ENCODE peak calls at places on chromosomes 1 and 21, in seven cellular contexts. O is IMR-90; E is CD4-positive, alpha-beta memory T cell; C is upper lobe of right lung; S is heart right ventricle; M is naive thymus-derived CD4-positive, alpha-beta T cell; U is Peyer's patch. Z is an unnamed sample.
A peak's percentile ranks its signal among the peaks of the same experiment; 100 is the strongest.

GRCh38 chr21:45153358-45154318 is 79.3 kb downstream of the ADARB1 start:
- DNase-seq in O (peak; percentile 70), E (peak; percentile 21), C (no peak), S (no peak), M (no peak), U (no peak), Z (peak; percentile 49)

GRCh38 chr1:19769211-19769932 is 30.3 kb downstream of the TMCO4 start:
- DNase-seq in O (no peak), E (no peak), C (no peak), S (no peak), M (no peak), U (no peak), Z (no peak)

GRCh38 chr1:18903313-18903671 is 937 bp upstream of the ALDH4A1 start:
- DNase-seq in O (no peak), E (no peak), C (no peak), S (no peak), M (no peak), U (no peak), Z (no peak)

GRCh38 chr1:82090104-82090503 is 289.4 kb downstream of the ADGRL2 start:
- DNase-seq in O (no peak), E (no peak), C (no peak), S (no peak), M (no peak), U (no peak), Z (no peak)

GRCh38 chr1:62299426-62300200 is 19.6 kb downstream of the KANK4 start:
- DNase-seq in O (no peak), E (no peak), C (no peak), S (peak; percentile 50), M (no peak), U (no peak), Z (no peak)

GRCh38 chr1:8910914-8911313 is 32.4 kb upstream of the ENO1 start:
- DNase-seq in O (peak; percentile 51), E (no peak), C (no peak), S (no peak), M (no peak), U (no peak), Z (no peak)

GRCh38 chr1:5459839-5460238 is 532.4 kb downstream of the NPHP4 start:
- DNase-seq in O (no peak), E (no peak), C (no peak), S (no peak), M (no peak), U (no peak), Z (no peak)

GRCh38 chr1:208387908-208388756 is 143.9 kb upstream of the PLXNA2 start:
- DNase-seq in O (no peak), E (no peak), C (no peak), S (no peak), M (no peak), U (no peak), Z (no peak)

GRCh38 chr1:230300322-230301301 is 125.5 kb downstream of the PGBD5 start:
- DNase-seq in O (no peak), E (no peak), C (no peak), S (no peak), M (no peak), U (no peak), Z (no peak)

GRCh38 chr1:159214149-159214760 is 9.6 kb downstream of the ACKR1 start:
- DNase-seq in O (peak; percentile 28), E (peak; percentile 26), C (no peak), S (peak; percentile 22), M (no peak), U (no peak), Z (no peak)

GRCh38 chr1:3037281-3038040 is 16.2 kb downstream of the ACTRT2 start:
- DNase-seq in O (no peak), E (no peak), C (no peak), S (no peak), M (peak; percentile 6), U (peak; percentile 34), Z (no peak)

GRCh38 chr1:47814592-47815436 is 182.4 kb downstream of the TRABD2B start:
- DNase-seq in O (no peak), E (no peak), C (no peak), S (peak; percentile 19), M (no peak), U (no peak), Z (no peak)

GRCh38 chr1:105636052-105636451 is 1420.4 kb upstream of the PRMT6 start:
- DNase-seq in O (no peak), E (no peak), C (no peak), S (no peak), M (no peak), U (no peak), Z (no peak)

GRCh38 chr1:32345289-32345827 is 9.3 kb upstream of the MARCKSL1 start:
- DNase-seq in O (peak; percentile 45), E (peak; percentile 51), C (no peak), S (no peak), M (no peak), U (no peak), Z (no peak)

GRCh38 chr21:34885636-34886553 is 163.2 kb downstream of the RUNX1 start:
- DNase-seq in O (no peak), E (peak; percentile 27), C (no peak), S (no peak), M (peak; percentile 31), U (peak; percentile 71), Z (no peak)

GRCh38 chr1:58513956-58514355 is 32.6 kb downstream of the OMA1 start:
- DNase-seq in O (no peak), E (no peak), C (no peak), S (no peak), M (no peak), U (no peak), Z (no peak)

GRCh38 chr1:12434174-12434573 is 183.8 kb downstream of the DHRS3 start:
- DNase-seq in O (peak; percentile 86), E (peak; percentile 41), C (no peak), S (no peak), M (peak; percentile 47), U (no peak), Z (no peak)

GRCh38 chr1:78122389-78122788 is 76.6 kb downstream of the GIPC2 start:
- DNase-seq in O (no peak), E (no peak), C (no peak), S (no peak), M (no peak), U (no peak), Z (no peak)

GRCh38 chr1:119651133-119651532 is 3.1 kb upstream of the ZNF697 start:
- DNase-seq in O (no peak), E (no peak), C (no peak), S (no peak), M (no peak), U (no peak), Z (no peak)

GRCh38 chr1:21813542-21813941 is 1.5 kb downstream of the LDLRAD2 start:
- DNase-seq in O (no peak), E (no peak), C (no peak), S (no peak), M (no peak), U (no peak), Z (no peak)

GRCh38 chr1:203200059-203200553 is 13.6 kb upstream of the CHI3L1 start:
- DNase-seq in O (peak; percentile 81), E (no peak), C (peak; percentile 65), S (no peak), M (no peak), U (no peak), Z (peak; percentile 73)

GRCh38 chr21:41403966-41404365 is 22.1 kb upstream of the MX1 start:
- DNase-seq in O (no peak), E (no peak), C (no peak), S (no peak), M (no peak), U (no peak), Z (peak; percentile 42)

GRCh38 chr1:41423511-41424191 is 60.8 kb downstream of the EDN2 start:
- DNase-seq in O (no peak), E (no peak), C (peak; percentile 75), S (peak; percentile 49), M (no peak), U (peak; percentile 50), Z (no peak)

GRCh38 chr21:27566521-27566920 is 599.6 kb upstream of the ADAMTS5 start:
- DNase-seq in O (no peak), E (no peak), C (no peak), S (no peak), M (no peak), U (no peak), Z (no peak)
- H3K9me3 ChIP-seq in O (no peaks in the 10 kb centered on the region), E (no peaks in the 10 kb centered on the region), C (no peaks in the 10 kb centered on the region), S (no peaks in the 10 kb centered on the region), M (no peaks in the 10 kb centered on the region), U (no peaks in the 10 kb centered on the region), Z (no peaks in the 10 kb centered on the region)

GRCh38 chr1:248737457-248737856 is 18.1 kb downstream of the LYPD8 start:
- DNase-seq in O (no peak), E (no peak), C (peak; percentile 23), S (no peak), M (no peak), U (no peak), Z (no peak)

GRCh38 chr1:248739580-248740205 is 15.9 kb downstream of the LYPD8 start:
- DNase-seq in O (no peak), E (no peak), C (peak; percentile 29), S (no peak), M (no peak), U (no peak), Z (no peak)

GRCh38 chr1:248740876-248741275 is 14.7 kb downstream of the LYPD8 start:
- DNase-seq in O (no peak), E (no peak), C (peak; percentile 45), S (no peak), M (no peak), U (no peak), Z (no peak)

GRCh38 chr1:248736992-248737391 is 18.6 kb downstream of the LYPD8 start:
- DNase-seq in O (no peak), E (no peak), C (peak; percentile 34), S (no peak), M (no peak), U (no peak), Z (no peak)
- H3K9me3 ChIP-seq in O (peaks cover 29% of the 10 kb centered on the region), E (no peaks in the 10 kb centered on the region), C (no peaks in the 10 kb centered on the region), S (no peaks in the 10 kb centered on the region), M (no peaks in the 10 kb centered on the region), U (no peaks in the 10 kb centered on the region), Z (no peaks in the 10 kb centered on the region)

GRCh38 chr1:79877086-79877485 is 870.6 kb upstream of the ADGRL4 start:
- DNase-seq in O (no peak), E (no peak), C (no peak), S (no peak), M (no peak), U (no peak), Z (no peak)
- H3K9me3 ChIP-seq in O (peaks cover 2% of the 10 kb centered on the region), E (no peaks in the 10 kb centered on the region), C (no peaks in the 10 kb centered on the region), S (no peaks in the 10 kb centered on the region), M (no peaks in the 10 kb centered on the region), U (no peaks in the 10 kb centered on the region), Z (peaks cover 8% of the 10 kb centered on the region)

GRCh38 chr21:27805696-27806095 is 838.8 kb upstream of the ADAMTS5 start:
- DNase-seq in O (no peak), E (no peak), C (no peak), S (no peak), M (no peak), U (no peak), Z (no peak)

GRCh38 chr21:27804515-27804914 is 837.6 kb upstream of the ADAMTS5 start:
- DNase-seq in O (no peak), E (no peak), C (no peak), S (peak; percentile 33), M (no peak), U (no peak), Z (no peak)

GRCh38 chr21:27806261-27806660 is 839.4 kb upstream of the ADAMTS5 start:
- DNase-seq in O (peak; percentile 23), E (no peak), C (no peak), S (no peak), M (no peak), U (no peak), Z (no peak)

GRCh38 chr21:27803571-27803970 is 836.7 kb upstream of the ADAMTS5 start:
- DNase-seq in O (peak; percentile 44), E (no peak), C (no peak), S (no peak), M (no peak), U (no peak), Z (no peak)

GRCh38 chr21:27807596-27807995 is 840.7 kb upstream of the ADAMTS5 start:
- DNase-seq in O (peak; percentile 47), E (no peak), C (no peak), S (no peak), M (no peak), U (no peak), Z (no peak)
- H3K9me3 ChIP-seq in O (no peaks in the 10 kb centered on the region), E (no peaks in the 10 kb centered on the region), C (no peaks in the 10 kb centered on the region), S (no peaks in the 10 kb centered on the region), M (no peaks in the 10 kb centered on the region), U (no peaks in the 10 kb centered on the region), Z (no peaks in the 10 kb centered on the region)

Z was measured in right atrium auricular region.